ENCODE peak calls at places on chromosomes 5 and 9, in six cellular contexts. Z is K562, G is HepG2, B is GM12891, J is H1, O is GM12878. V is an unnamed sample.

GRCh38 chr9:68643901-68644809 is 60.9 kb upstream of the PIP5K1B start:
- DNase-seq in J (no peak), O (peak), G (no peak), Z (peak), B (no peak), V (no peak)

GRCh38 chr5:139704748-139705147 is 56.6 kb downstream of the CXXC5 start:
- DNase-seq in G (no peak), O (no peak), Z (no peak), J (no peak), B (no peak), V (no peak)

GRCh38 chr9:123063172-123063508 is 29.7 kb downstream of the GPR21 start:
- DNase-seq in Z (no peak), G (no peak), B (no peak), J (no peak), O (no peak), V (no peak)

GRCh38 chr5:59673438-59674058 is 220.0 kb downstream of the PDE4D start:
- DNase-seq in J (no peak), B (no peak), Z (peak), O (no peak), G (peak), V (no peak)

GRCh38 chr9:93300585-93301081 is 116.7 kb downstream of the WNK2 start:
- DNase-seq in O (no peak), B (no peak), Z (peak), G (no peak), J (no peak), V (no peak)

GRCh38 chr9:94721754-94722153 is 4.7 kb upstream of the AOPEP start:
- DNase-seq in B (no peak), Z (no peak), G (no peak), J (no peak), O (no peak), V (no peak)

GRCh38 chr5:170758481-170758880 is 25.0 kb upstream of the GABRP start:
- DNase-seq in O (no peak), B (no peak), Z (no peak), J (no peak), G (no peak), V (no peak)

GRCh38 chr9:124342946-124343485 is 72.2 kb downstream of the PSMB7 start:
- DNase-seq in J (no peak), G (no peak), Z (no peak), O (no peak), B (no peak), V (no peak)

GRCh38 chr9:4084440-4084818 is 215.4 kb downstream of the GLIS3 start:
- DNase-seq in J (no peak), G (no peak), Z (no peak), B (no peak), O (no peak), V (no peak)

GRCh38 chr9:87276851-87277251 is 220.8 kb upstream of the DAPK1 start:
- DNase-seq in O (no peak), B (no peak), J (no peak), G (no peak), Z (no peak), V (no peak)

GRCh38 chr9:114282926-114283325 is 40.0 kb upstream of the ORM1 start:
- DNase-seq in G (no peak), B (no peak), O (no peak), Z (no peak), J (no peak), V (no peak)

GRCh38 chr5:136032564-136032963 is 3.8 kb downstream of the TGFBI start:
- DNase-seq in Z (no peak), O (no peak), J (no peak), B (no peak), G (peak), V (no peak)

GRCh38 chr5:10724799-10725507 is 36.1 kb downstream of the DAP start:
- DNase-seq in B (no peak), G (peak), Z (peak), O (no peak), J (no peak), V (no peak)

GRCh38 chr5:173825215-173825865 is 62.8 kb upstream of the CPEB4 start:
- DNase-seq in G (peak), B (no peak), O (no peak), J (no peak), Z (no peak), V (no peak)

GRCh38 chr5:109511980-109512744 is 102.4 kb upstream of the PJA2 start:
- DNase-seq in G (no peak), B (no peak), O (no peak), Z (no peak), J (no peak), V (no peak)

GRCh38 chr9:16119861-16120641 is 567.2 kb downstream of the CCDC171 start:
- DNase-seq in G (no peak), Z (no peak), O (no peak), J (no peak), B (no peak), V (no peak)

GRCh38 chr5:73278693-73279092 is 105.7 kb downstream of the TMEM174 start:
- DNase-seq in Z (no peak), O (no peak), J (no peak), G (peak), B (no peak), V (no peak)

GRCh38 chr5:36607114-36607561 is 732 bp downstream of the SLC1A3 start:
- DNase-seq in G (no peak), B (no peak), O (no peak), Z (no peak), J (no peak), V (no peak)

GRCh38 chr9:113590389-113590788 is 126.9 kb downstream of the RGS3 start:
- DNase-seq in G (no peak), O (no peak), J (no peak), Z (no peak), B (no peak), V (no peak)

GRCh38 chr5:38715671-38716070 is 130.1 kb upstream of the OSMR start:
- DNase-seq in G (peak), B (no peak), Z (no peak), J (no peak), O (no peak), V (no peak)

GRCh38 chr9:138102246-138103051 is 224.9 kb downstream of the CACNA1B start:
- DNase-seq in Z (no peak), J (peak), B (no peak), O (no peak), G (no peak), V (no peak)

GRCh38 chr5:174084691-174085154 is 39.2 kb downstream of the NSG2 start:
- DNase-seq in J (no peak), B (no peak), Z (no peak), O (no peak), G (no peak), V (no peak)

GRCh38 chr9:107653263-107653821 is 163.8 kb upstream of the KLF4 start:
- DNase-seq in G (no peak), B (no peak), J (no peak), O (no peak), Z (no peak), V (no peak)

GRCh38 chr5:131382407-131383395 is 118.8 kb downstream of the CDC42SE2 start:
- DNase-seq in J (no peak), Z (peak), G (peak), B (no peak), O (peak), V (no peak)

GRCh38 chr5:83472508-83473343 is 1.2 kb downstream of the VCAN start:
- DNase-seq in O (no peak), Z (peak), J (peak), G (no peak), B (peak), V (peak)

GRCh38 chr9:123468541-123468940 is 112.5 kb downstream of the CRB2 start:
- DNase-seq in J (no peak), B (no peak), O (no peak), Z (no peak), G (no peak), V (no peak)

GRCh38 chr5:89211836-89212235 is 328.9 kb upstream of the MEF2C start:
- DNase-seq in G (no peak), Z (no peak), J (no peak), O (no peak), B (no peak), V (no peak)

GRCh38 chr5:995318-995717 is 13.3 kb upstream of the NKD2 start:
- DNase-seq in Z (no peak), B (no peak), G (no peak), J (no peak), O (no peak), V (peak)

GRCh38 chr5:53031695-53032096 is 42.5 kb downstream of the ITGA2 start:
- DNase-seq in G (peak), J (no peak), B (no peak), O (no peak), Z (no peak), V (no peak)

GRCh38 chr5:71969464-71969863 is 137.8 kb upstream of the MAP1B start:
- DNase-seq in J (no peak), Z (no peak), G (no peak), O (no peak), B (no peak), V (no peak)

GRCh38 chr5:80370394-80370793 is 37.5 kb upstream of the ZFYVE16 start:
- DNase-seq in Z (no peak), B (no peak), G (no peak), J (no peak), O (no peak), V (no peak)

GRCh38 chr9:137353223-137354152 is 51.4 kb upstream of the NRARP start:
- DNase-seq in O (no peak), J (no peak), B (no peak), G (no peak), Z (no peak), V (no peak)

GRCh38 chr5:132055808-132056609 is 4.4 kb upstream of the IL3 start:
- DNase-seq in J (peak), G (no peak), O (no peak), Z (no peak), B (no peak), V (peak)

GRCh38 chr5:133861161-133861737 is 107.2 kb downstream of the C5orf15 start:
- DNase-seq in O (no peak), J (no peak), Z (no peak), G (no peak), B (no peak), V (no peak)

GRCh38 chr9:109012876-109013677 is at the start of gene CTNNAL1:
- DNase-seq in G (peak), O (no peak), B (peak), Z (peak), J (peak), V (peak)

GRCh38 chr5:34717426-34718327 is 61.5 kb downstream of the RAI14 start:
- DNase-seq in G (no peak), J (peak), Z (no peak), B (no peak), O (no peak), V (no peak)

GRCh38 chr5:171272996-171273970 is 35.8 kb upstream of the TLX3 start:
- DNase-seq in Z (peak), G (peak), O (no peak), J (no peak), B (no peak), V (no peak)

GRCh38 chr5:177353093-177353492 is 1.6 kb upstream of the LMAN2 start:
- DNase-seq in Z (no peak), G (no peak), J (no peak), B (no peak), O (no peak), V (no peak)

GRCh38 chr5:177355868-177356168 is 1.9 kb upstream of the RGS14 start:
- DNase-seq in J (no peak), O (no peak), B (no peak), Z (no peak), G (no peak), V (no peak)

GRCh38 chr5:177354716-177355115 is 3.0 kb upstream of the RGS14 start:
- DNase-seq in G (no peak), J (no peak), O (no peak), Z (no peak), B (no peak), V (no peak)

GRCh38 chr5:177355162-177355867 is 2.4 kb upstream of the RGS14 start:
- DNase-seq in B (no peak), O (no peak), G (no peak), Z (no peak), J (no peak), V (no peak)

DNA sequence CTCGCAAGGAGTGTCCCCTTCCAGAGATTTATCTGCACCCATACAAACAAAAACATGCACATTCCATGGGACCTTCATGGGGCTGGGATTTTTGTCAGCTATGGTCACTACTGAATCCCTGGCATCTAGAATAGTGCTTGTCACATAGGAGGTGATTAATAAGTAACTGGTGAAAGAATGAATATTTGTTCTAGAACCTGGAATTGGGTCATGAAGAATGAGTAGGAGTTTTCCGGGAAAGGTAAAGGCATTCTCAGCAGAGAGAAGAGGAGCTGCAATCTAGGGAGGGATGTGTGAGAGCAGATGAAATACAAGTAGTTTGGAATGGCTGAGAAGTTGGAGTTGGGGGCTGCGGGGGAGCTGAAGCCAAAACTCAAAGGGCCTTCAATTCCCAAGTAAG is 2.8 kb upstream of the LMAN2 start:
- DNase-seq in B (no peak), Z (no peak), J (no peak), O (no peak), G (peak), V (no peak)
- TF ChIP-seq TAF1 in B (no peak), Z (no peak), J (no peak), O (no peak), G (no peak), V (no peak)

DNA sequence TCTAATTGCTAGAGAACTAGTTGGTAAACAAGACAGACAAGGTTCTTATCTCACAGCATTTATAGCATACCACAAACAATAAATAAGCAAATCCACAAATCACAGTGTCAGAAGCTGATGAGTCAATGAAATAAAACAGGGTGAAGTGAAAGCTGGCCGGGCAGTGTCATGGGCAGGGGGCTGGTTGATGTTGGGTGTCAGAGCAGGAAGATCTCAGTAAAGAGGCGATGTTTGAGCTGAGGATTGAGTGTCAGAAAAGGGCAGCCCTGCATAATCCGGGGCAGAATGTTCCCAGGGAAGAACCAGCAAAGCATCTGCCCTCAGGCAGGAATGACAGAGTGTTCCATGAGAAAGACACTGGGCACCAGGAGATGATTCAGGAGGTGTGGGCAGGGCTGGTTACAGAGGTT is 183.4 kb downstream of the GOLPH3 start:
- DNase-seq in O (no peak), B (no peak), G (no peak), J (no peak), Z (no peak), V (no peak)
- TF ChIP-seq POLR2AphosphoS5 in O (no peak), B (no peak), G (no peak), J (no peak), Z (no peak), V (no peak)

DNA sequence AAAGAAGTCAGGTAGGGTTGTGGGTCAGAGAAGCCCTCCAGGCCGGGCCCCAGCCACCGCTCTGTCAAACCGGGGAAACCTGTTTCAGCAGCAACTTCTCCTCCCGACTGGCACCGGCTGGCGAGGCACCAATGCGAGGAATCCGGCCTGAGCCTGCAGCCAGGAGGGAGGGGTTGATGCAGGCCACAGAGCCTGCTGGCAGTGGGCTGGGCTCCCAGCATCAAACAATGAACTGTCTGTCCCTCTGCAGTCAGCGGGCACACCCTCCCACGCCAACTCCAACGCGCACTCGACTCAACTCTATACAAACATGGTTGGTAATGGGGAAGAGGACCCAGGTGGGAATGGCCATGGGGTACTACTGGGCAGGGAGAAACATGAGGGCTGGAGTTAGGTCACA is 12.1 kb downstream of the PCDH1 start:
- DNase-seq in Z (no peak), B (no peak), O (no peak), J (no peak), G (peak), V (no peak)
- TF ChIP-seq POLR2A in Z (no peak), B (no peak), O (no peak), J (no peak), G (no peak), V (no peak)

GRCh38 chr9:88533951-88534455 is 975 bp upstream of the NXNL2 start:
- DNase-seq in G (no peak), O (no peak), B (no peak), J (peak), Z (peak), V (no peak)
- TF ChIP-seq TAF1 in G (no peak), O (no peak), B (no peak), J (no peak), Z (no peak), V (no peak)

GRCh38 chr5:61280766-61281427 is 51.2 kb upstream of the ZSWIM6 start:
- DNase-seq in J (no peak), B (no peak), O (no peak), G (no peak), Z (no peak), V (no peak)
- TF ChIP-seq POLR2AphosphoS5 in J (no peak), B (no peak), O (no peak), G (no peak), Z (no peak), V (no peak)

GRCh38 chr5:110630350-110630749 is 96.1 kb downstream of the TMEM232 start:
- DNase-seq in G (no peak), B (no peak), Z (no peak), O (no peak), J (no peak), V (no peak)

GRCh38 chr5:110631236-110631635 is 95.2 kb downstream of the TMEM232 start:
- DNase-seq in G (no peak), Z (no peak), J (no peak), O (no peak), B (no peak), V (no peak)

GRCh38 chr5:110639307-110639902 is 87.1 kb downstream of the TMEM232 start:
- DNase-seq in J (no peak), B (no peak), G (no peak), Z (no peak), O (no peak), V (no peak)

DNA sequence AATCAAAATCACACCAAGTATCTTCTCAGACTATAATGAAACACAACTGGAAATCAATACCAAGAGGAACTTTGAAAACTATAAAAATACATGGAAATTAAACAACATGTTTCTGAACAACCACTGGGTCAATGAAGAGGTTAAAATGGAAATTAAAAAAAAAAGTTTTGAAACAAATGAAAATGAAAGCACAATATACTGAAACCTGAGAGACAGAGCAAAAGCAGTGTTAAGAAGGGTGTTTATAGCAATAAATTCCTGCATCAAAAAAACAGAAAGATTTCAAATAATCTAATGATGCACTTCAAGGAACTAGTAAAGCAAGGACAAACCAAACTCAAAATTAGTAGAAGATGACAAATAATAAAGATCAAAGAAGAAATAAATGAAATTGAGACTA is 92.0 kb downstream of the TMEM232 start:
- DNase-seq in O (no peak), B (no peak), Z (no peak), J (no peak), G (no peak), V (no peak)
- TF ChIP-seq POLR2A in O (no peak), B (no peak), Z (no peak), J (no peak), G (no peak), V (no peak)

GRCh38 chr5:93990504-93991085 is 249.2 kb upstream of the POU5F2 start:
- DNase-seq in Z (no peak), O (no peak), J (no peak), B (no peak), G (no peak), V (no peak)
- TF ChIP-seq TAF1 in Z (no peak), O (no peak), J (no peak), B (no peak), G (no peak), V (no peak)

GRCh38 chr9:1319436-1319835 is 269.3 kb downstream of the DMRT2 start:
- DNase-seq in B (no peak), J (no peak), O (no peak), G (no peak), Z (no peak), V (no peak)

GRCh38 chr9:1320041-1320440 is 269.9 kb downstream of the DMRT2 start:
- DNase-seq in G (no peak), J (no peak), O (no peak), Z (no peak), B (no peak), V (no peak)

DNA sequence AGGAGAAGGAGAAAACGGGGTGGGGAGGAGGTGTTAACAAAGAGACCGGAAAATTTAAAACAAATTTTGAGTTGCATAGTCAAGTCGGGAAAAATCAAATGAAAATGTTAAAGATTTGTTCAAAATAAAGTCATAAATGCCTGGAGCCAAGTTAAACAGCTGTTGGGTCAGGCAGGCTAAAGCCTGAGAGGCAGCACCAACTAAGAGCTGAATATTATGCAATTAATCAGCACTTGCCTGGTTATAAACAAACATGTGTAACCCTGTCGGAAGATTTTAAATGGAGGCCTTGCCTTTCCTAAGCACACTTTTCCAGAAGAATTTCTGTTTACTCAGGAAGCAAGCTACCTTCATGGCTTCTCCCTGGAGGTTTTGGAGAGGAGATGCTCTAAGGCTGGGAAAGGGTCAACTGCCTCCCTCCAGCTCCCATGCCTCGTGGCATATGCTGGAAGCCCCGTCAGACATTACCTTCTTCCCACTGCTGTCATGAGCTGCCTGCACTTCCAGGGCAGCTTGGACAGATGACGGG is 270.6 kb downstream of the DMRT2 start:
- DNase-seq in O (no peak), Z (no peak), G (no peak), J (no peak), B (no peak), V (no peak)
- TF ChIP-seq POLR2AphosphoS5 in O (no peak), Z (no peak), G (no peak), J (no peak), B (no peak), V (no peak)

GRCh38 chr9:127897194-127897692 is 2.2 kb downstream of the ST6GALNAC6 start:
- DNase-seq in Z (peak), O (no peak), J (peak), G (peak), B (peak), V (no peak)

GRCh38 chr9:127895811-127896210 is 3.6 kb downstream of the ST6GALNAC6 start:
- DNase-seq in Z (no peak), B (no peak), J (no peak), O (no peak), G (no peak), V (no peak)

GRCh38 chr9:127896395-127897193 is 2.8 kb downstream of the ST6GALNAC6 start:
- DNase-seq in G (no peak), Z (no peak), B (no peak), O (no peak), J (no peak), V (no peak)

GRCh38 chr9:127898433-127899199 is 787 bp downstream of the ST6GALNAC6 start:
- DNase-seq in B (no peak), G (peak), Z (peak), J (no peak), O (no peak), V (no peak)

GRCh38 chr9:127899200-127899943 is at the start of gene ST6GALNAC6:
- DNase-seq in G (no peak), B (peak), J (peak), O (no peak), Z (peak), V (peak)
- TF ChIP-seq POLR2A in G (no peak), B (no peak), J (peak), O (peak), Z (no peak), V (no peak)